ENCODE peak calls at places on chromosomes 1 and 21, in nine cellular contexts. One of them, this sample, is unnamed.
A peak's percentile ranks its signal among the peaks of the same experiment; 100 is the strongest.

GRCh38 chr1:6474815-6475282 is 8.9 kb upstream of the TNFRSF25 start:
- DNase-seq in fibroblast of lung: no peak
- DNase-seq in uterus: no peak
- DNase-seq in BE2C: no peak
- DNase-seq in upper lobe of left lung: peak; percentile 61
- DNase-seq in CD8-positive, alpha-beta T cell: no peak
- DNase-seq in PC-3: no peak
- DNase-seq in lower lobe of right lung: peak; percentile 43
- DNase-seq in tibial artery: no peak
- DNase-seq in this sample: no peak

GRCh38 chr21:36029309-36029708 is 31.0 kb downstream of the SETD4 start:
- DNase-seq in tibial artery: no peak
- DNase-seq in uterus: no peak
- DNase-seq in fibroblast of lung: no peak
- DNase-seq in BE2C: no peak
- DNase-seq in upper lobe of left lung: no peak
- DNase-seq in lower lobe of right lung: no peak
- DNase-seq in PC-3: no peak
- DNase-seq in CD8-positive, alpha-beta T cell: no peak
- DNase-seq in this sample: no peak

GRCh38 chr1:89143484-89143883 is 17.6 kb upstream of the GBP2 start:
- DNase-seq in tibial artery: no peak
- DNase-seq in lower lobe of right lung: no peak
- DNase-seq in PC-3: no peak
- DNase-seq in BE2C: no peak
- DNase-seq in uterus: no peak
- DNase-seq in fibroblast of lung: no peak
- DNase-seq in upper lobe of left lung: no peak
- DNase-seq in CD8-positive, alpha-beta T cell: no peak
- DNase-seq in this sample: no peak

GRCh38 chr1:180092931-180093650 is 61.6 kb upstream of the QSOX1 start:
- DNase-seq in uterus: no peak
- DNase-seq in BE2C: no peak
- DNase-seq in CD8-positive, alpha-beta T cell: no peak
- DNase-seq in fibroblast of lung: no peak
- DNase-seq in lower lobe of right lung: no peak
- DNase-seq in PC-3: no peak
- DNase-seq in tibial artery: no peak
- DNase-seq in upper lobe of left lung: no peak
- DNase-seq in this sample: no peak

GRCh38 chr1:170696591-170697337 is 32.8 kb downstream of the PRRX1 start:
- DNase-seq in CD8-positive, alpha-beta T cell: no peak
- DNase-seq in tibial artery: no peak
- DNase-seq in fibroblast of lung: no peak
- DNase-seq in lower lobe of right lung: no peak
- DNase-seq in PC-3: no peak
- DNase-seq in BE2C: no peak
- DNase-seq in upper lobe of left lung: no peak
- DNase-seq in uterus: no peak
- DNase-seq in this sample: no peak

GRCh38 chr1:220956861-220957605 is 77.8 kb downstream of the HLX start:
- DNase-seq in lower lobe of right lung: no peak
- DNase-seq in CD8-positive, alpha-beta T cell: no peak
- DNase-seq in fibroblast of lung: peak; percentile 98
- DNase-seq in uterus: peak; percentile 14
- DNase-seq in BE2C: no peak
- DNase-seq in PC-3: peak; percentile 95
- DNase-seq in tibial artery: peak; percentile 41
- DNase-seq in upper lobe of left lung: no peak
- DNase-seq in this sample: no peak

GRCh38 chr1:169835647-169836046 is 40.9 kb upstream of the METTL18 start:
- DNase-seq in uterus: no peak
- DNase-seq in CD8-positive, alpha-beta T cell: no peak
- DNase-seq in tibial artery: no peak
- DNase-seq in upper lobe of left lung: no peak
- DNase-seq in fibroblast of lung: no peak
- DNase-seq in BE2C: no peak
- DNase-seq in PC-3: no peak
- DNase-seq in lower lobe of right lung: no peak
- DNase-seq in this sample: no peak

GRCh38 chr21:37006521-37007291 is at the start of gene RIPPLY3:
- DNase-seq in PC-3: peak; percentile 45
- DNase-seq in CD8-positive, alpha-beta T cell: no peak
- DNase-seq in lower lobe of right lung: no peak
- DNase-seq in uterus: no peak
- DNase-seq in BE2C: peak; percentile 28
- DNase-seq in tibial artery: no peak
- DNase-seq in upper lobe of left lung: peak; percentile 83
- DNase-seq in fibroblast of lung: peak; percentile 28
- DNase-seq in this sample: peak; percentile 82

GRCh38 chr1:84069236-84069845 is 70.4 kb upstream of the TTLL7 start:
- DNase-seq in PC-3: peak; percentile 44
- DNase-seq in tibial artery: no peak
- DNase-seq in lower lobe of right lung: no peak
- DNase-seq in CD8-positive, alpha-beta T cell: no peak
- DNase-seq in upper lobe of left lung: no peak
- DNase-seq in uterus: no peak
- DNase-seq in BE2C: no peak
- DNase-seq in fibroblast of lung: no peak
- DNase-seq in this sample: no peak

GRCh38 chr1:54982739-54983138 is 2.3 kb downstream of the TMEM61 start:
- DNase-seq in CD8-positive, alpha-beta T cell: no peak
- DNase-seq in uterus: no peak
- DNase-seq in BE2C: no peak
- DNase-seq in upper lobe of left lung: no peak
- DNase-seq in fibroblast of lung: no peak
- DNase-seq in lower lobe of right lung: no peak
- DNase-seq in tibial artery: no peak
- DNase-seq in PC-3: no peak
- DNase-seq in this sample: peak; percentile 35

GRCh38 chr21:37207441-37208009 is 59.6 kb downstream of the VPS26C start:
- DNase-seq in BE2C: peak; percentile 50
- DNase-seq in CD8-positive, alpha-beta T cell: no peak
- DNase-seq in fibroblast of lung: peak; percentile 40
- DNase-seq in uterus: no peak
- DNase-seq in tibial artery: no peak
- DNase-seq in upper lobe of left lung: no peak
- DNase-seq in lower lobe of right lung: no peak
- DNase-seq in PC-3: peak; percentile 47
- DNase-seq in this sample: no peak

GRCh38 chr21:26840912-26841311 is 4.3 kb downstream of the ADAMTS1 start:
- DNase-seq in upper lobe of left lung: no peak
- DNase-seq in fibroblast of lung: peak; percentile 76
- DNase-seq in lower lobe of right lung: no peak
- DNase-seq in tibial artery: peak; percentile 57
- DNase-seq in BE2C: peak; percentile 81
- DNase-seq in CD8-positive, alpha-beta T cell: no peak
- DNase-seq in uterus: peak; percentile 69
- DNase-seq in PC-3: peak; percentile 36
- DNase-seq in this sample: no peak

GRCh38 chr1:6052543-6053205 is 7.0 kb downstream of the KCNAB2 start:
- DNase-seq in lower lobe of right lung: no peak
- DNase-seq in fibroblast of lung: peak; percentile 56
- DNase-seq in uterus: peak; percentile 37
- DNase-seq in CD8-positive, alpha-beta T cell: peak; percentile 59
- DNase-seq in upper lobe of left lung: no peak
- DNase-seq in PC-3: peak; percentile 86
- DNase-seq in BE2C: peak; percentile 44
- DNase-seq in tibial artery: peak; percentile 60
- DNase-seq in this sample: peak; percentile 93

DNA sequence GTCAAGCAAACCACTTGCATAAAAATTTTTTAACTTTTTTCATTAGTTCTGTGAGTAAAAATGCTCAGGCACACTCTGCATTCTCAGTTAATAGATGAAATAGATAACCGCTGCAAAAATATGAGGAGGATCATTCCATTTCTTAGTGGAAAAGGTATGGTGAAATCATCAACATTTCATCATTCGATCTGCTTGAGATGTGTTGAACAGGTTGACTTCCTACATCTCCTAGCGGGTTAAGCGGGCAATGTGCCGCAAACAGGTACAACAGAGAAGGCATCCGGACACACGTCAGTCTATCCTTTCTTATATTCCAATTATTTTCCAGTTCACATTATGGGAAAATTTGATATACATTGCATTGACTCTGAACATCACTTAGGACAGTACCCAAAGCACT is 33.6 kb downstream of the NIBAN1 start:
- DNase-seq in tibial artery: no peak
- DNase-seq in PC-3: no peak
- DNase-seq in fibroblast of lung: no peak
- DNase-seq in BE2C: no peak
- DNase-seq in uterus: no peak
- DNase-seq in upper lobe of left lung: no peak
- DNase-seq in CD8-positive, alpha-beta T cell: no peak
- DNase-seq in lower lobe of right lung: no peak
- DNase-seq in this sample: no peak
- TF ChIP-seq CTCF in tibial artery: no peak
- TF ChIP-seq CTCF in PC-3: no peak
- TF ChIP-seq CTCF in fibroblast of lung: no peak
- TF ChIP-seq CTCF in BE2C: no peak
- TF ChIP-seq CTCF in uterus: no peak
- TF ChIP-seq CTCF in upper lobe of left lung: no peak
- TF ChIP-seq CTCF in CD8-positive, alpha-beta T cell: no peak
- TF ChIP-seq CTCF in lower lobe of right lung: no peak
- TF ChIP-seq CTCF in this sample: no peak

DNA sequence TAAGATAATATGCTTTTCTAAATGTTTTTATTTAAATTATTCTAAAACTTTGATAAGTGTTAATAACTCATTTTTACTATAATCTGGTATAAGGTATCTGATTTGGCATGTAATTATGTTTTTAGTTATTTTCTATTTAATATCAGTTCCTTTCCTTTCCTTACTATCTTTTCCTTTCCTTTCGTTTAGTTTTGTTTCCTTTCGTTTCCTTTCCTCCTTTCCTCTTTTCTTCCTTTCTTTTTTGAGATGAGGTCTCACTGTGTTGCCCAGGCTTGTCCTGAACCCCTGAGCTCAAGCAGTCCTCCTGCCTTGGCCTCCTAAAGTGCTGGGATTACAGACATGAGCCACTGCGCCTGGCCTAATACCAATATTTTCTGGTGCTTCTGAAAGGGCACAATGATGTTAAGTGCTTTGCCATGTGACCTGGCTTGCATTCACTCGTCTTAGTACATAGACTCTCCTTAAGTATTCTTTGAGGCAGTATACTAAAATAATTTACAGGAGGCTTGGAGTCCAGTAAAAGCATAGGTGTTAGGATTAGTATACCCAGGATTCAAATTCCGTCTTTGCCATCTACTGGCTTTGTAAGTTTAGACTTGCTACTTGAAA is 18.7 kb downstream of the MIER1 start:
- DNase-seq in BE2C: no peak
- DNase-seq in PC-3: no peak
- DNase-seq in CD8-positive, alpha-beta T cell: no peak
- DNase-seq in uterus: no peak
- DNase-seq in tibial artery: no peak
- DNase-seq in upper lobe of left lung: no peak
- DNase-seq in lower lobe of right lung: no peak
- DNase-seq in fibroblast of lung: no peak
- DNase-seq in this sample: no peak
- H3K4me1 ChIP-seq in BE2C: no peaks in the 10 kb centered on the region
- H3K4me1 ChIP-seq in PC-3: peaks cover 24% of the 10 kb centered on the region
- H3K4me1 ChIP-seq in CD8-positive, alpha-beta T cell: peaks cover 38% of the 10 kb centered on the region
- H3K4me1 ChIP-seq in uterus: peaks cover 9% of the 10 kb centered on the region
- H3K4me1 ChIP-seq in tibial artery: no peaks in the 10 kb centered on the region
- H3K4me1 ChIP-seq in upper lobe of left lung: peaks cover 22% of the 10 kb centered on the region
- H3K4me1 ChIP-seq in lower lobe of right lung: peaks cover 42% of the 10 kb centered on the region
- H3K4me1 ChIP-seq in fibroblast of lung: peaks cover 12% of the 10 kb centered on the region
- H3K4me1 ChIP-seq in this sample: no peaks in the 10 kb centered on the region

GRCh38 chr1:61935516-61935915 is 193.2 kb downstream of the PATJ start:
- DNase-seq in BE2C: no peak
- DNase-seq in fibroblast of lung: no peak
- DNase-seq in uterus: no peak
- DNase-seq in lower lobe of right lung: no peak
- DNase-seq in upper lobe of left lung: no peak
- DNase-seq in PC-3: no peak
- DNase-seq in CD8-positive, alpha-beta T cell: no peak
- DNase-seq in tibial artery: no peak
- DNase-seq in this sample: no peak

GRCh38 chr1:61930246-61930645 is 188.0 kb downstream of the PATJ start:
- DNase-seq in upper lobe of left lung: no peak
- DNase-seq in fibroblast of lung: peak; percentile 9
- DNase-seq in lower lobe of right lung: no peak
- DNase-seq in PC-3: no peak
- DNase-seq in tibial artery: no peak
- DNase-seq in uterus: no peak
- DNase-seq in CD8-positive, alpha-beta T cell: no peak
- DNase-seq in BE2C: no peak
- DNase-seq in this sample: no peak

GRCh38 chr1:61925591-61926298 is 183.5 kb downstream of the PATJ start:
- DNase-seq in fibroblast of lung: no peak
- DNase-seq in uterus: no peak
- DNase-seq in lower lobe of right lung: no peak
- DNase-seq in PC-3: peak; percentile 37
- DNase-seq in upper lobe of left lung: no peak
- DNase-seq in tibial artery: no peak
- DNase-seq in CD8-positive, alpha-beta T cell: no peak
- DNase-seq in BE2C: no peak
- DNase-seq in this sample: no peak

GRCh38 chr1:61926597-61926996 is 184.3 kb downstream of the PATJ start:
- DNase-seq in BE2C: no peak
- DNase-seq in CD8-positive, alpha-beta T cell: no peak
- DNase-seq in tibial artery: no peak
- DNase-seq in uterus: no peak
- DNase-seq in upper lobe of left lung: no peak
- DNase-seq in lower lobe of right lung: no peak
- DNase-seq in PC-3: peak; percentile 4
- DNase-seq in fibroblast of lung: no peak
- DNase-seq in this sample: no peak

DNA sequence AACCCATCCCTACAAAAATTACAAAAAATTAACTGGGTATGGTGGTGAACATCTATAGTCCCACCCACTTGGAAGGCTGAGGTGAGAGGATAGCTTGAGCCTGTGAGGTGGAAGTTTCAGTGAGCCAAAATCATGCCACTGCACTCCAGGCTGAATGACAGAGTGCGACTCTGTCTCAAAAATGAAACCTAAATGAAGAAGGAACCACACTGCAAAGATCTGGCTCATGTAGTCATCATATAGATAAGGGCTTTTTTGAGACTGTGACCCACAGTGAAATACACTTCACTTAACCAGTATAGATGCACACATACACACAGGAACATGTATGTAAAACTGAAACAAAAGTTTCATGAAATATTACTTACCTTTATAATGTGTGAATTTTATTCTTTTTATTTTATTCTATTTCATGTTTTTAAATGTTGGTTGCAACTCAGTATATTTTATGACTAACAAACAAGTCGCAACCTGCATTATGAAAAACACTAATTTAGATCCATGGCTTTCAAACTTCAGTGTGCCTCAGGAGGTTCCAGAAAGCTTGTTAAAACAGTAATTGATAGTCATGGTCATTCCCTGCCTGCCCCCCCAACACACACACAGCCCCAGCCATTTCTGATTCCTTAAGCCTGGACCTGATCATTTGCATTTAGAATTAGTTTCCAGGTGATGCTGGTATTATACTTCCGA is 189.5 kb downstream of the PATJ start:
- DNase-seq in tibial artery: no peak
- DNase-seq in CD8-positive, alpha-beta T cell: no peak
- DNase-seq in upper lobe of left lung: no peak
- DNase-seq in fibroblast of lung: no peak
- DNase-seq in uterus: no peak
- DNase-seq in PC-3: no peak
- DNase-seq in BE2C: no peak
- DNase-seq in lower lobe of right lung: no peak
- DNase-seq in this sample: no peak
- TF ChIP-seq CTCF in tibial artery: no peak
- TF ChIP-seq CTCF in CD8-positive, alpha-beta T cell: no peak
- TF ChIP-seq CTCF in upper lobe of left lung: no peak
- TF ChIP-seq CTCF in fibroblast of lung: no peak
- TF ChIP-seq CTCF in uterus: no peak
- TF ChIP-seq CTCF in PC-3: no peak
- TF ChIP-seq CTCF in BE2C: no peak
- TF ChIP-seq CTCF in lower lobe of right lung: no peak
- TF ChIP-seq CTCF in this sample: no peak

GRCh38 chr1:164662955-164663354 is 104.0 kb downstream of the PBX1 start:
- DNase-seq in lower lobe of right lung: no peak
- DNase-seq in PC-3: no peak
- DNase-seq in BE2C: no peak
- DNase-seq in CD8-positive, alpha-beta T cell: no peak
- DNase-seq in tibial artery: no peak
- DNase-seq in fibroblast of lung: no peak
- DNase-seq in uterus: no peak
- DNase-seq in upper lobe of left lung: no peak
- DNase-seq in this sample: no peak
- H3K4me1 ChIP-seq in lower lobe of right lung: peaks cover 43% of the 10 kb centered on the region
- H3K4me1 ChIP-seq in PC-3: peaks cover 25% of the 10 kb centered on the region
- H3K4me1 ChIP-seq in BE2C: no peaks in the 10 kb centered on the region
- H3K4me1 ChIP-seq in CD8-positive, alpha-beta T cell: peaks cover 5% of the 10 kb centered on the region
- H3K4me1 ChIP-seq in tibial artery: no peaks in the 10 kb centered on the region
- H3K4me1 ChIP-seq in fibroblast of lung: no peaks in the 10 kb centered on the region
- H3K4me1 ChIP-seq in uterus: peaks cover 11% of the 10 kb centered on the region
- H3K4me1 ChIP-seq in upper lobe of left lung: peaks cover 28% of the 10 kb centered on the region
- H3K4me1 ChIP-seq in this sample: peaks cover 3% of the 10 kb centered on the region

This sample was measured in endodermal cell.